ENCODE peak calls at places on chromosomes 5 and 9, in five cellular contexts. X, U, N, B and Z are unnamed samples.
A peak's percentile ranks its signal among the peaks of the same experiment; 100 is the strongest.

GRCh38 chr5:1553642-1554409 is 30.1 kb upstream of the LPCAT1 start:
- DNase-seq in B (no peak), U (no peak), N (no peak), X (no peak), Z (no peak)

GRCh38 chr9:6805532-6805931 is 47.8 kb downstream of the KDM4C start:
- DNase-seq in U (peak; percentile 59), N (no peak), B (peak; percentile 49), X (no peak), Z (no peak)

GRCh38 chr5:171521219-171521633 is 101.8 kb downstream of the FGF18 start:
- DNase-seq in N (peak; percentile 30), B (peak; percentile 93), U (peak; percentile 96), X (peak; percentile 28), Z (no peak)

GRCh38 chr5:89034588-89034987 is 151.6 kb upstream of the MEF2C start:
- DNase-seq in U (peak; percentile 35), X (no peak), B (no peak), N (no peak), Z (no peak)

GRCh38 chr5:21646469-21646868 is 1206.7 kb downstream of the CDH12 start:
- DNase-seq in X (no peak), B (peak; percentile 41), N (no peak), U (peak; percentile 55), Z (no peak)

GRCh38 chr5:153546566-153546965 is 56.1 kb downstream of the GRIA1 start:
- DNase-seq in U (peak; percentile 62), N (no peak), X (no peak), B (peak; percentile 52), Z (no peak)

GRCh38 chr5:163451489-163451888 is 8.4 kb downstream of the NUDCD2 start:
- DNase-seq in N (no peak), U (no peak), X (no peak), B (no peak), Z (no peak)

GRCh38 chr5:35938518-35939227 is at the start of gene CAPSL:
- DNase-seq in X (peak; percentile 36), B (peak; percentile 68), U (peak; percentile 69), N (peak; percentile 74), Z (peak; percentile 26)

GRCh38 chr9:126666155-126666803 is 52.6 kb downstream of the LMX1B start:
- DNase-seq in U (no peak), X (no peak), B (no peak), N (peak; percentile 41), Z (no peak)

GRCh38 chr5:134609232-134609851 is 23.3 kb downstream of the SAR1B start:
- DNase-seq in U (no peak), B (no peak), N (no peak), X (no peak), Z (no peak)

GRCh38 chr9:132216861-132217655 is 55.2 kb downstream of the NTNG2 start:
- DNase-seq in N (no peak), B (no peak), X (no peak), U (no peak), Z (no peak)

GRCh38 chr9:3732077-3733038 is 206.6 kb upstream of the RFX3 start:
- DNase-seq in B (peak; percentile 85), U (peak; percentile 90), N (peak; percentile 81), X (peak; percentile 73), Z (peak; percentile 20)

GRCh38 chr5:119280380-119280779 is 75.4 kb upstream of the TNFAIP8 start:
- DNase-seq in B (no peak), U (no peak), X (no peak), N (no peak), Z (no peak)

GRCh38 chr5:10756539-10756938 is 4.5 kb downstream of the DAP start:
- DNase-seq in U (peak; percentile 91), N (no peak), X (no peak), B (peak; percentile 88), Z (no peak)

GRCh38 chr9:27591093-27591492 is 17.8 kb upstream of the C9orf72 start:
- DNase-seq in U (no peak), N (no peak), B (no peak), X (no peak), Z (no peak)

GRCh38 chr9:73050062-73050814 is 97.4 kb upstream of the ALDH1A1 start:
- DNase-seq in B (peak; percentile 32), U (peak; percentile 36), X (no peak), N (no peak), Z (no peak)

GRCh38 chr5:146098047-146098446 is 7.3 kb downstream of the PLAC8L1 start:
- DNase-seq in U (no peak), N (no peak), X (no peak), B (no peak), Z (no peak)

GRCh38 chr5:93677344-93678021 is 63.9 kb downstream of the POU5F2 start:
- DNase-seq in U (peak; percentile 96), B (peak; percentile 94), N (peak; percentile 88), X (peak; percentile 42), Z (no peak)

GRCh38 chr9:108443278-108443633 is 412.5 kb downstream of the ACTL7B start:
- DNase-seq in U (no peak), X (no peak), N (no peak), B (no peak), Z (no peak)

GRCh38 chr9:122333169-122333808 is 37.5 kb upstream of the PTGS1 start:
- DNase-seq in B (no peak), N (no peak), X (no peak), U (no peak), Z (no peak)

GRCh38 chr5:176818391-176819098 is 8.2 kb downstream of the UNC5A start:
- DNase-seq in U (no peak), B (no peak), X (peak; percentile 40), N (no peak), Z (no peak)

GRCh38 chr9:38278457-38278856 is 114.0 kb upstream of the ALDH1B1 start:
- DNase-seq in X (no peak), U (no peak), N (no peak), B (no peak), Z (no peak)

GRCh38 chr9:86257406-86257805 is 2.1 kb downstream of the C9orf153 start:
- DNase-seq in B (no peak), U (no peak), X (no peak), N (no peak), Z (no peak)

GRCh38 chr9:17744786-17745185 is 165.9 kb downstream of the SH3GL2 start:
- DNase-seq in N (peak; percentile 77), X (no peak), U (peak; percentile 15), B (no peak), Z (peak; percentile 44)

GRCh38 chr9:93257808-93258331 is 73.9 kb downstream of the WNK2 start:
- DNase-seq in X (no peak), N (no peak), U (no peak), B (no peak), Z (no peak)

GRCh38 chr5:28896949-28897348 is 1858.6 kb upstream of the CDH9 start:
- DNase-seq in N (no peak), B (no peak), U (no peak), X (no peak), Z (no peak)

GRCh38 chr9:123564652-123565051 is 208.7 kb downstream of the CRB2 start:
- DNase-seq in N (no peak), B (no peak), U (no peak), X (no peak), Z (no peak)

GRCh38 chr9:127163409-127163808 is 41.0 kb upstream of the ANGPTL2 start:
- DNase-seq in U (peak; percentile 82), B (peak; percentile 73), X (no peak), N (no peak), Z (no peak)

GRCh38 chr5:105283134-105283533 is 1720.5 kb upstream of the NUDT12 start:
- DNase-seq in N (no peak), U (no peak), X (no peak), B (no peak), Z (no peak)

GRCh38 chr9:92740969-92741368 is 23.7 kb downstream of the BICD2 start:
- DNase-seq in B (no peak), U (no peak), X (no peak), N (no peak), Z (no peak)

GRCh38 chr9:87714819-87715218 is 11.1 kb upstream of the CTSL start:
- DNase-seq in U (peak; percentile 79), B (peak; percentile 75), X (no peak), N (no peak), Z (no peak)

GRCh38 chr9:95003694-95004451 is 277.4 kb downstream of the AOPEP start:
- DNase-seq in U (peak; percentile 69), N (peak; percentile 66), B (peak; percentile 52), X (no peak), Z (no peak)

GRCh38 chr9:7176574-7176973 is 418.8 kb downstream of the KDM4C start:
- DNase-seq in B (no peak), U (peak; percentile 31), N (no peak), X (no peak), Z (no peak)

GRCh38 chr9:127049044-127049443 is 73.4 kb downstream of the ANGPTL2 start:
- DNase-seq in N (no peak), X (no peak), U (peak; percentile 90), B (peak; percentile 86), Z (no peak)

GRCh38 chr5:140678993-140679392 is 5.6 kb upstream of the DND1 start:
- DNase-seq in B (no peak), N (no peak), U (no peak), X (no peak), Z (no peak)
- H3K36me3 ChIP-seq in B (peaks cover 68% of the 10 kb centered on the region), N (no peaks in the 10 kb centered on the region), U (peaks cover 16% of the 10 kb centered on the region), X (peaks cover 35% of the 10 kb centered on the region), Z (peaks cover 76% of the 10 kb centered on the region)

GRCh38 chr9:106529616-106530015 is 333.4 kb upstream of the ZNF462 start:
- DNase-seq in X (no peak), B (no peak), U (no peak), N (no peak), Z (no peak)
- TF ChIP-seq EZH2 in X (no peak), B (no peak), U (no peak), N (no peak), Z (no peak)

GRCh38 chr5:56616454-56617160 is 198.7 kb upstream of the MAP3K1 start:
- DNase-seq in X (no peak), B (no peak), U (no peak), N (no peak), Z (no peak)
- H3K4me2 ChIP-seq in X (no peak overlapping the region), B (no peak overlapping the region), U (no peak overlapping the region), N (no peak overlapping the region), Z (no peak overlapping the region)

GRCh38 chr5:148433826-148434225 is 50.1 kb downstream of the FBXO38 start:
- DNase-seq in N (no peak), B (no peak), U (no peak), X (no peak), Z (no peak)

GRCh38 chr5:148427370-148428042 is 43.7 kb downstream of the FBXO38 start:
- DNase-seq in B (no peak), U (no peak), X (no peak), N (no peak), Z (no peak)

GRCh38 chr5:148426514-148426913 is 42.8 kb downstream of the FBXO38 start:
- DNase-seq in U (no peak), B (no peak), N (no peak), X (no peak), Z (no peak)

GRCh38 chr5:148425808-148426207 is 42.0 kb downstream of the FBXO38 start:
- DNase-seq in X (no peak), N (no peak), B (no peak), U (peak; percentile 19), Z (no peak)

GRCh38 chr5:148428825-148429224 is 45.1 kb downstream of the FBXO38 start:
- DNase-seq in N (no peak), X (no peak), U (no peak), B (no peak), Z (no peak)
- H3K36me3 ChIP-seq in N (peaks cover 14% of the 10 kb centered on the region), X (peaks cover 13% of the 10 kb centered on the region), U (peaks cover 13% of the 10 kb centered on the region), B (peaks cover 47% of the 10 kb centered on the region), Z (peaks cover 71% of the 10 kb centered on the region)